ENCODE peak calls at places on chromosomes 1 and 21, in seven cellular contexts. One of them, this sample, is unnamed.

GRCh38 chr1:37308571-37308960 is 165.8 kb upstream of the ZC3H12A start:
- DNase-seq in A549: no peak
- DNase-seq in activated T-helper 1 cell treated with Interleukin-2 at 50 U/mL for 16 hours: no peak
- DNase-seq in neural crest cell: no peak
- DNase-seq in stimulated activated CD4-positive, alpha-beta T cell treated with anti-CD3 and anti-CD28 coated beads, Interleukin-2, amount 100 ng/mL, for 24 hours: no peak
- DNase-seq in NAMALWA: no peak
- DNase-seq in PC-9: no peak
- DNase-seq in this sample: no peak

GRCh38 chr1:229410692-229411433 is 23.0 kb downstream of the ACTA1 start:
- DNase-seq in PC-9: peak; percentile 31
- DNase-seq in neural crest cell: no peak
- DNase-seq in activated T-helper 1 cell treated with Interleukin-2 at 50 U/mL for 16 hours: no peak
- DNase-seq in NAMALWA: peak; percentile 34
- DNase-seq in stimulated activated CD4-positive, alpha-beta T cell treated with anti-CD3 and anti-CD28 coated beads, Interleukin-2, amount 100 ng/mL, for 24 hours: no peak
- DNase-seq in A549: peak; percentile 66
- DNase-seq in this sample: peak; percentile 38

GRCh38 chr1:230127105-230128054 is 60.3 kb downstream of the GALNT2 start:
- DNase-seq in A549: no peak
- DNase-seq in activated T-helper 1 cell treated with Interleukin-2 at 50 U/mL for 16 hours: no peak
- DNase-seq in neural crest cell: no peak
- DNase-seq in stimulated activated CD4-positive, alpha-beta T cell treated with anti-CD3 and anti-CD28 coated beads, Interleukin-2, amount 100 ng/mL, for 24 hours: peak; percentile 61
- DNase-seq in NAMALWA: peak; percentile 43
- DNase-seq in PC-9: no peak
- DNase-seq in this sample: no peak

GRCh38 chr1:170707959-170708666 is 44.2 kb downstream of the PRRX1 start:
- DNase-seq in PC-9: peak; percentile 17
- DNase-seq in activated T-helper 1 cell treated with Interleukin-2 at 50 U/mL for 16 hours: no peak
- DNase-seq in stimulated activated CD4-positive, alpha-beta T cell treated with anti-CD3 and anti-CD28 coated beads, Interleukin-2, amount 100 ng/mL, for 24 hours: no peak
- DNase-seq in neural crest cell: no peak
- DNase-seq in A549: peak; percentile 34
- DNase-seq in NAMALWA: no peak
- DNase-seq in this sample: no peak

GRCh38 chr1:206464456-206464964 is 5.8 kb upstream of the IKBKE start:
- DNase-seq in A549: no peak
- DNase-seq in NAMALWA: no peak
- DNase-seq in activated T-helper 1 cell treated with Interleukin-2 at 50 U/mL for 16 hours: no peak
- DNase-seq in neural crest cell: no peak
- DNase-seq in PC-9: no peak
- DNase-seq in stimulated activated CD4-positive, alpha-beta T cell treated with anti-CD3 and anti-CD28 coated beads, Interleukin-2, amount 100 ng/mL, for 24 hours: no peak
- DNase-seq in this sample: no peak

GRCh38 chr1:18575620-18576019 is 55.0 kb upstream of the PAX7 start:
- DNase-seq in neural crest cell: peak; percentile 81
- DNase-seq in NAMALWA: peak; percentile 41
- DNase-seq in stimulated activated CD4-positive, alpha-beta T cell treated with anti-CD3 and anti-CD28 coated beads, Interleukin-2, amount 100 ng/mL, for 24 hours: peak; percentile 71
- DNase-seq in A549: peak; percentile 13
- DNase-seq in PC-9: no peak
- DNase-seq in activated T-helper 1 cell treated with Interleukin-2 at 50 U/mL for 16 hours: peak; percentile 5
- DNase-seq in this sample: no peak

GRCh38 chr1:29176567-29176966 is 5.1 kb downstream of the SRSF4 start:
- DNase-seq in activated T-helper 1 cell treated with Interleukin-2 at 50 U/mL for 16 hours: no peak
- DNase-seq in PC-9: no peak
- DNase-seq in neural crest cell: no peak
- DNase-seq in NAMALWA: no peak
- DNase-seq in A549: no peak
- DNase-seq in stimulated activated CD4-positive, alpha-beta T cell treated with anti-CD3 and anti-CD28 coated beads, Interleukin-2, amount 100 ng/mL, for 24 hours: no peak
- DNase-seq in this sample: no peak

GRCh38 chr1:162498442-162498785 is 796 bp downstream of the UHMK1 start:
- DNase-seq in stimulated activated CD4-positive, alpha-beta T cell treated with anti-CD3 and anti-CD28 coated beads, Interleukin-2, amount 100 ng/mL, for 24 hours: no peak
- DNase-seq in neural crest cell: no peak
- DNase-seq in NAMALWA: peak; percentile 75
- DNase-seq in activated T-helper 1 cell treated with Interleukin-2 at 50 U/mL for 16 hours: no peak
- DNase-seq in PC-9: no peak
- DNase-seq in A549: no peak
- DNase-seq in this sample: no peak

GRCh38 chr1:67439277-67440029 is 9.3 kb upstream of the SERBP1 start:
- DNase-seq in neural crest cell: no peak
- DNase-seq in NAMALWA: no peak
- DNase-seq in A549: no peak
- DNase-seq in stimulated activated CD4-positive, alpha-beta T cell treated with anti-CD3 and anti-CD28 coated beads, Interleukin-2, amount 100 ng/mL, for 24 hours: no peak
- DNase-seq in PC-9: peak; percentile 45
- DNase-seq in activated T-helper 1 cell treated with Interleukin-2 at 50 U/mL for 16 hours: no peak
- DNase-seq in this sample: no peak

GRCh38 chr1:1547476-1547875 is 7.1 kb upstream of the TMEM240 start:
- DNase-seq in activated T-helper 1 cell treated with Interleukin-2 at 50 U/mL for 16 hours: no peak
- DNase-seq in neural crest cell: no peak
- DNase-seq in stimulated activated CD4-positive, alpha-beta T cell treated with anti-CD3 and anti-CD28 coated beads, Interleukin-2, amount 100 ng/mL, for 24 hours: no peak
- DNase-seq in NAMALWA: no peak
- DNase-seq in PC-9: no peak
- DNase-seq in A549: no peak
- DNase-seq in this sample: no peak

GRCh38 chr1:156083800-156084790 is 1.8 kb upstream of the MEX3A start:
- DNase-seq in PC-9: no peak
- DNase-seq in A549: no peak
- DNase-seq in NAMALWA: no peak
- DNase-seq in stimulated activated CD4-positive, alpha-beta T cell treated with anti-CD3 and anti-CD28 coated beads, Interleukin-2, amount 100 ng/mL, for 24 hours: no peak
- DNase-seq in activated T-helper 1 cell treated with Interleukin-2 at 50 U/mL for 16 hours: no peak
- DNase-seq in neural crest cell: no peak
- DNase-seq in this sample: no peak

GRCh38 chr1:181659348-181659957 is 176.1 kb downstream of the CACNA1E start:
- DNase-seq in A549: no peak
- DNase-seq in activated T-helper 1 cell treated with Interleukin-2 at 50 U/mL for 16 hours: no peak
- DNase-seq in NAMALWA: no peak
- DNase-seq in neural crest cell: no peak
- DNase-seq in PC-9: no peak
- DNase-seq in stimulated activated CD4-positive, alpha-beta T cell treated with anti-CD3 and anti-CD28 coated beads, Interleukin-2, amount 100 ng/mL, for 24 hours: no peak
- DNase-seq in this sample: no peak

GRCh38 chr21:31552826-31553225 is 106.7 kb upstream of the SOD1 start:
- DNase-seq in A549: no peak
- DNase-seq in activated T-helper 1 cell treated with Interleukin-2 at 50 U/mL for 16 hours: no peak
- DNase-seq in PC-9: no peak
- DNase-seq in stimulated activated CD4-positive, alpha-beta T cell treated with anti-CD3 and anti-CD28 coated beads, Interleukin-2, amount 100 ng/mL, for 24 hours: no peak
- DNase-seq in neural crest cell: no peak
- DNase-seq in NAMALWA: no peak
- DNase-seq in this sample: peak; percentile 78